ENCODE peak calls at places on chromosomes 5 and 9, in ten cellular contexts. T is mesendoderm; X is SJSA1; D is effector memory CD4-positive, alpha-beta T cell; K is IMR-90; H is colonic mucosa; A is mammary epithelial cell; N is GM12878; F is right lobe of liver; R is uterus. S is an unnamed sample.

GRCh38 chr5:16520806-16521205 is 55.2 kb upstream of the ZNF622 start:
- DNase-seq in T (no peak), X (no peak), D (no peak), K (no peak), H (peak; percentile 65), A (no peak), N (no peak), F (no peak), R (no peak), S (no peak)

GRCh38 chr5:128084228-128085167 is 932 bp downstream of the SLC12A2 start:
- DNase-seq in T (peak; percentile 51), X (peak; percentile 56), D (peak; percentile 19), K (peak; percentile 37), H (peak; percentile 47), A (peak; percentile 70), N (no peak), F (peak; percentile 71), R (peak; percentile 31), S (no peak)

GRCh38 chr5:50694027-50694590 is 27.7 kb downstream of the PARP8 start:
- DNase-seq in T (no peak), X (no peak), D (no peak), K (no peak), H (no peak), A (no peak), N (no peak), F (no peak), R (no peak), S (no peak)

GRCh38 chr5:945691-946541 is 53.2 kb downstream of the TRIP13 start:
- DNase-seq in T (no peak), X (peak; percentile 41), D (no peak), K (no peak), H (no peak), A (no peak), N (no peak), F (no peak), R (peak; percentile 10), S (no peak)

GRCh38 chr5:127029513-127030258 is 672 bp downstream of the MARCHF3 start:
- DNase-seq in T (peak; percentile 88), X (peak; percentile 61), D (no peak), K (peak; percentile 65), H (peak; percentile 77), A (peak; percentile 70), N (no peak), F (peak; percentile 65), R (peak; percentile 30), S (no peak)

GRCh38 chr9:114855488-114855887 is 49.6 kb upstream of the TNFSF15 start:
- DNase-seq in T (no peak), X (no peak), D (no peak), K (peak; percentile 12), H (no peak), A (no peak), N (no peak), F (no peak), R (no peak), S (no peak)

GRCh38 chr5:176625966-176626875 is 4.1 kb downstream of the SNCB start:
- DNase-seq in T (no peak), X (no peak), D (no peak), K (no peak), H (peak; percentile 73), A (peak; percentile 38), N (no peak), F (no peak), R (no peak), S (no peak)

GRCh38 chr5:25119654-25120053 is 474.9 kb upstream of the CDH10 start:
- DNase-seq in T (peak; percentile 25), X (no peak), D (no peak), K (no peak), H (no peak), A (no peak), N (no peak), F (no peak), R (no peak), S (no peak)

GRCh38 chr5:134547579-134547978 is 22.1 kb downstream of the JADE2 start:
- DNase-seq in T (no peak), X (no peak), D (no peak), K (peak; percentile 93), H (no peak), A (peak; percentile 29), N (no peak), F (no peak), R (peak; percentile 59), S (peak; percentile 63)

GRCh38 chr9:33415152-33416038 is 13.0 kb upstream of the AQP7 start:
- DNase-seq in T (peak; percentile 85), X (peak; percentile 49), D (peak; percentile 92), K (peak; percentile 22), H (peak; percentile 95), A (peak; percentile 76), N (peak; percentile 3), F (peak; percentile 96), R (peak; percentile 64), S (no peak)

GRCh38 chr5:72799721-72800120 is 16.7 kb upstream of the TNPO1 start:
- DNase-seq in T (no peak), X (no peak), D (no peak), K (no peak), H (no peak), A (no peak), N (no peak), F (no peak), R (no peak), S (no peak)

GRCh38 chr5:56100429-56101176 is 105.8 kb upstream of the IL6ST start:
- DNase-seq in T (no peak), X (no peak), D (no peak), K (no peak), H (no peak), A (no peak), N (no peak), F (no peak), R (no peak), S (no peak)
- H3K4me3 ChIP-seq in T (no peak overlapping the region), X (no peak overlapping the region), D (no peak overlapping the region), K (no peak overlapping the region), H (no peak overlapping the region), A (no peak overlapping the region), N (no peak overlapping the region), F (no peak overlapping the region), R (no peak overlapping the region), S (no peak overlapping the region)

GRCh38 chr5:160370713-160371034 is 248 bp upstream of the C1QTNF2 start:
- DNase-seq in T (no peak), X (no peak), D (no peak), K (no peak), H (no peak), A (no peak), N (no peak), F (no peak), R (no peak), S (no peak)

GRCh38 chr5:160375166-160375565 is 4.7 kb upstream of the C1QTNF2 start:
- DNase-seq in T (no peak), X (no peak), D (no peak), K (peak; percentile 47), H (no peak), A (no peak), N (no peak), F (no peak), R (no peak), S (no peak)

GRCh38 chr5:160366230-160366629 is 4.2 kb downstream of the C1QTNF2 start:
- DNase-seq in T (no peak), X (no peak), D (no peak), K (no peak), H (no peak), A (no peak), N (no peak), F (no peak), R (no peak), S (no peak)

GRCh38 chr5:160367261-160367660 is 3.2 kb downstream of the C1QTNF2 start:
- DNase-seq in T (no peak), X (no peak), D (no peak), K (no peak), H (no peak), A (no peak), N (no peak), F (no peak), R (no peak), S (no peak)

DNA sequence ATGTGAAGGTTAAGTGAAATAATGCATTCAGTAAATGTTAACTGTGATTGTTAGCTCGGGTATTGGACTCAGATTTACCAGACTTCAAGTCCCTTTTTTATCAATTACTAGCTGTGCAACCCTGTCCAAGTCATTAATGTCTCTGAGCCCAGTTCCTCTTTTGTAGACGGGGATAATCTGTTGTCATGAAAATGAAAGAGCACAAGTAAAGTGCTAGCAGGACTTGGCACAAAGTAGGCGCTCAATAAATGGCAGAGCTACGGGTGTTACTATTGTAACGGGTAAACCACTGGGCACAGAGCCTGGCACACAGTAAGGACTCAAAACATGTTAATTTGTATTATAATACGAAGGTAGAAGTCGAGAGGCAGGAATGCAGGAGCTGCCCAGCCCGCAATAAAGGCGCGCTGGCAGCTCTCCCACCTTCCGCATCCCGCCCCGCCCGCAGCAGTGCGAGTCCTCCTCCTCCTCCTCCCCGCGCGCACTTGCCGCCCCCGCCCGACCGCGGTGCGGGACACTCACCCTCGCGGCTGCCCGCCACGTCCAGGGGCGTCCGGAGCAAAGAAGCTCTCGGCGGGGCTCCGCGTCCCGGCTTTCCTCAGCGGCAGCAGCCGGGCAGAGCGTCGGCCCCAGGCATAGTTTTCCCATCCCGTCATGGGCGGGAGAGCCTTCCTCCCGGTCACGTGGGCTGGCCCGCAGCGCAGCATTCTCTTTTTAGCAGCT is at the start of gene C1QTNF2:
- DNase-seq in T (peak; percentile 80), X (peak; percentile 74), D (no peak), K (peak; percentile 72), H (peak; percentile 73), A (peak; percentile 44), N (no peak), F (no peak), R (peak; percentile 70), S (peak; percentile 24)
- H3K4me3 ChIP-seq in T (peak within 1 kb of the TSS; percentile 14), X (peak within 1 kb of the TSS; percentile 47), D (peak within 1 kb of the TSS; percentile 12), K (peak within 1 kb of the TSS; percentile 60), H (peak within 1 kb of the TSS; percentile 45), A (peak within 1 kb of the TSS; percentile 42), N (peak within 1 kb of the TSS; percentile 49), F (peak within 1 kb of the TSS; percentile 40), R (peak within 1 kb of the TSS; percentile 50), S (peak within 1 kb of the TSS; percentile 56)

GRCh38 chr5:153965102-153965645 is 73.5 kb downstream of the FAM114A2 start:
- DNase-seq in T (peak; percentile 83), X (no peak), D (no peak), K (peak; percentile 41), H (peak; percentile 30), A (peak; percentile 40), N (peak; percentile 13), F (no peak), R (peak; percentile 25), S (no peak)
- H3K4me3 ChIP-seq in T (no peak overlapping the region), X (no peak overlapping the region), D (no peak overlapping the region), K (no peak overlapping the region), H (no peak overlapping the region), A (no peak overlapping the region), N (no peak overlapping the region), F (no peak overlapping the region), R (no peak overlapping the region), S (peak overlapping the region; percentile 20)

DNA sequence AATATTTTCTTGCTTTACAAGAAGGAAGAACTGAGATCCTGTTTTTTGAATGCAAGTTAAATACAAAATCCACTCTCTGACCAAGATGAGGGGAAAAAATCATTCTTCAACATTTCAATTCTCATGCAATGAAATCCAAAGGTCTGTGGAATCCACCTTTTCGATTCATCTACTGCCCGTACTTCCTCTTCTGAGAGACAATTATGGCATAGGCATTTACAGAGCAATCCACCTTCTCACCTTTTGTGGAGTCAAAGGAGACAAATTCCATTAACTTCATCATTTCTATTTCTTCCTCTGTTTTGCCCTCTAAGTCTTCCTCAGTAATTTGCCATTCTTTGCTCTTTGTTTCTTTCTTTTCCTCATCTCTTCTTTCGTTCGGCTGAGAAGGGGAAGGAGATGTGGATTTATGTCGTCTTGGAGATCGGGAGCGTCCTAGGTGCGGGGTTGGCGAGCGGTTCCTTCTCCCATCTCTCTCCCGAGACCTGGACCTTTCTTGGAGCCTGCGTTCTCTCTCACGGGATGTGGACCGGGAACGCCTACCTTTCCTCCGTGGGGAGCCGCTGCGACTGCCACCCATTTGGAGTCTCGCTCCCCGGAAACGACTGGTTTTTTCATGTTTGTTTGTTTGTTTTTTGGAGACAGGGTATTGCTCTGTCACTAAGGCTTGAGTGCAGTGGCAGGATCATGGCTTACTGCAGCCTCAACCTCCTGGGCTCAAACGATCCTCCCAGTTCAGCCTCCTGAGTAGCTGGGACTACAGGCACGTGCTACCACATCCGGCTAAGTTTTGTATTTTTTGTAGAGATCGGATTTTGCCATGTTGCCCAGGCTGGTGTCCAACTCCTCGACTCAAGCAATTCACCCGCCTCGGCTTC is 24.3 kb upstream of the AFF4 start:
- DNase-seq in T (no peak), X (peak; percentile 40), D (no peak), K (no peak), H (no peak), A (no peak), N (no peak), F (no peak), R (no peak), S (no peak)
- H3K4me3 ChIP-seq in T (no peak overlapping the region), X (no peak overlapping the region), D (no peak overlapping the region), K (no peak overlapping the region), H (no peak overlapping the region), A (no peak overlapping the region), N (no peak overlapping the region), F (no peak overlapping the region), R (no peak overlapping the region), S (no peak overlapping the region)